ENCODE peak calls at places on chromosomes 5 and 9, in four cellular contexts. M, U, T and R are unnamed samples.

GRCh38 chr9:119924736-119925135 is 555.5 kb upstream of the BRINP1 start:
- DNase-seq in M (no peak), T (no peak), U (no peak), R (no peak)

GRCh38 chr5:110402562-110402961 is 323.9 kb downstream of the TMEM232 start:
- DNase-seq in M (no peak), T (no peak), U (no peak), R (no peak)

GRCh38 chr5:28404363-28405071 is 1366.1 kb upstream of the CDH9 start:
- DNase-seq in T (no peak), U (no peak), M (no peak), R (no peak)

GRCh38 chr5:142115937-142116614 is 7.5 kb downstream of the NDFIP1 start:
- DNase-seq in U (no peak), M (no peak), T (no peak), R (no peak)

GRCh38 chr9:134488251-134488900 is 153.2 kb upstream of the COL5A1 start:
- DNase-seq in M (no peak), U (no peak), T (peak), R (peak)

GRCh38 chr5:174159327-174160247 is 114.1 kb downstream of the NSG2 start:
- DNase-seq in T (no peak), M (no peak), U (no peak), R (peak)

GRCh38 chr9:77291714-77292113 is 114.4 kb downstream of the VPS13A start:
- DNase-seq in T (no peak), M (no peak), U (no peak), R (no peak)

GRCh38 chr5:161846731-161847130 is 1.2 kb upstream of the GABRA1 start:
- DNase-seq in U (no peak), T (no peak), M (no peak), R (peak)

GRCh38 chr9:2623046-2623865 is 1.7 kb downstream of the VLDLR start:
- DNase-seq in T (peak), M (no peak), U (no peak), R (no peak)

GRCh38 chr5:11491658-11492057 is 412.6 kb downstream of the CTNND2 start:
- DNase-seq in M (no peak), U (no peak), T (no peak), R (no peak)

GRCh38 chr5:64384761-64385160 is 121.1 kb upstream of the RGS7BP start:
- DNase-seq in T (no peak), U (no peak), M (no peak), R (peak)